ENCODE peak calls at places on chromosome 2, in ten cellular contexts. D is left lung; T is neural progenitor cell; M is OCI-LY7; N is naive thymus-derived CD4-positive, alpha-beta T cell; A is CD8-positive, alpha-beta memory T cell; Z is heart right ventricle; B is upper lobe of left lung; C is thoracic aorta; I is aorta. U is an unnamed sample.

GRCh38 chr2:68466361-68466777 is 725 bp downstream of the FBXO48 start:
- DNase-seq in D (no peak), T (peak; percentile 44), M (peak; percentile 51), N (peak; percentile 65), A (peak; percentile 67), Z (no peak), B (no peak), C (no peak), I (no peak), U (no peak)

GRCh38 chr2:212227755-212228154 is 310.8 kb downstream of the ERBB4 start:
- DNase-seq in D (no peak), T (no peak), M (no peak), N (no peak), A (no peak), Z (no peak), B (no peak), C (no peak), I (no peak), U (no peak)

GRCh38 chr2:43802135-43802534 is 28.3 kb downstream of the DYNC2LI1 start:
- DNase-seq in D (no peak), T (no peak), M (no peak), N (no peak), A (no peak), Z (no peak), B (no peak), C (no peak), I (no peak), U (no peak)

GRCh38 chr2:109171444-109172334 is 42.7 kb downstream of the SH3RF3 start:
- DNase-seq in D (no peak), T (no peak), M (no peak), N (no peak), A (no peak), Z (peak; percentile 45), B (peak; percentile 84), C (peak; percentile 77), I (peak; percentile 91), U (no peak)

GRCh38 chr2:22521620-22522019 is 863.4 kb upstream of the KLHL29 start:
- DNase-seq in D (no peak), T (peak; percentile 44), M (no peak), N (no peak), A (no peak), Z (no peak), B (no peak), C (no peak), I (no peak), U (no peak)

GRCh38 chr2:241049739-241050623 is 51.6 kb downstream of the SNED1 start:
- DNase-seq in D (peak; percentile 72), T (peak; percentile 78), M (no peak), N (no peak), A (no peak), Z (peak; percentile 16), B (peak; percentile 81), C (no peak), I (peak; percentile 72), U (no peak)

GRCh38 chr2:120879401-120880295 is 144.0 kb downstream of the GLI2 start:
- DNase-seq in D (peak; percentile 60), T (peak; percentile 44), M (no peak), N (no peak), A (no peak), Z (no peak), B (no peak), C (no peak), I (peak; percentile 77), U (no peak)

GRCh38 chr2:4219571-4219970 is 516.2 kb downstream of the DCDC2C start:
- DNase-seq in D (no peak), T (no peak), M (no peak), N (no peak), A (no peak), Z (no peak), B (no peak), C (no peak), I (no peak), U (no peak)

GRCh38 chr2:101500175-101500574 is 25.3 kb upstream of the RFX8 start:
- DNase-seq in D (no peak), T (no peak), M (no peak), N (no peak), A (no peak), Z (no peak), B (no peak), C (no peak), I (no peak), U (no peak)

GRCh38 chr2:12555012-12555645 is 161.6 kb upstream of the TRIB2 start:
- DNase-seq in D (no peak), T (peak; percentile 49), M (no peak), N (no peak), A (no peak), Z (no peak), B (no peak), C (no peak), I (no peak), U (no peak)

GRCh38 chr2:164934790-164935466 is 20.4 kb downstream of the SLC38A11 start:
- DNase-seq in D (no peak), T (no peak), M (no peak), N (no peak), A (no peak), Z (no peak), B (no peak), C (no peak), I (no peak), U (no peak)

GRCh38 chr2:167855211-167855610 is 392.2 kb downstream of the STK39 start:
- DNase-seq in D (no peak), T (no peak), M (no peak), N (no peak), A (no peak), Z (no peak), B (no peak), C (no peak), I (no peak), U (no peak)

GRCh38 chr2:189285962-189286648 is 106.5 kb upstream of the COL5A2 start:
- DNase-seq in D (no peak), T (no peak), M (no peak), N (no peak), A (no peak), Z (no peak), B (no peak), C (no peak), I (no peak), U (no peak)

GRCh38 chr2:136137982-136138381 is 20.0 kb upstream of the CXCR4 start:
- DNase-seq in D (no peak), T (no peak), M (no peak), N (no peak), A (no peak), Z (no peak), B (no peak), C (no peak), I (no peak), U (no peak)

GRCh38 chr2:56369316-56369715 is 185.5 kb downstream of the CCDC85A start:
- DNase-seq in D (no peak), T (no peak), M (no peak), N (no peak), A (no peak), Z (no peak), B (no peak), C (no peak), I (no peak), U (no peak)

GRCh38 chr2:27506587-27506986 is 9.9 kb downstream of the GCKR start:
- DNase-seq in D (no peak), T (no peak), M (no peak), N (no peak), A (no peak), Z (no peak), B (no peak), C (no peak), I (no peak), U (no peak)

GRCh38 chr2:62597323-62597722 is 91.3 kb upstream of the TMEM17 start:
- DNase-seq in D (no peak), T (no peak), M (no peak), N (no peak), A (no peak), Z (no peak), B (no peak), C (no peak), I (no peak), U (no peak)

DNA sequence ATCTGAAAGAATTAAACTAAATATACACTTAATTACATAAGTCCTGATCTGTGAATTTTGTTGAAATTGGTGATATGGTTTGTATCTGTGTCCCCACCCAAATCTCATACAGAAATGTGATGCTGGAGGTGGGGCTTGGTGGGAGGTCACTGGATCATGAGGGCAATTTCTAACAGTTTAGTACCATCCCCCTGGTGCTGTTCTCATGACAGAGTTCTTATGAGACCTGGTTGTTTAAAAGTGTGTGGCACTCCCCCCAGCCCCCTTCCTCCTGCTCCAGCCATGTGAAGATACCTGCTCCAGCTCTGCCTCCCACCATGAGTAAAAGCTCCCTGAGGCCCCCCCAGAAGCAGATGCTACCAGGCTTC is 18.7 kb downstream of the FEZ2 start:
- DNase-seq in D (no peak), T (no peak), M (no peak), N (no peak), A (no peak), Z (no peak), B (no peak), C (no peak), I (no peak), U (no peak)
- H3K36me3 ChIP-seq in D (no peaks in the 10 kb centered on the region), T (peaks cover 14% of the 10 kb centered on the region), M (peaks cover 93% of the 10 kb centered on the region), N (peaks cover 53% of the 10 kb centered on the region), A (peaks cover 5% of the 10 kb centered on the region), Z (no peaks in the 10 kb centered on the region), B (peaks cover 3% of the 10 kb centered on the region), C (peaks cover 27% of the 10 kb centered on the region), I (peaks cover 11% of the 10 kb centered on the region), U (peaks cover 76% of the 10 kb centered on the region)

GRCh38 chr2:200899482-200899881 is 10.3 kb downstream of the NIF3L1 start:
- DNase-seq in D (no peak), T (no peak), M (no peak), N (no peak), A (no peak), Z (no peak), B (no peak), C (no peak), I (no peak), U (no peak)

GRCh38 chr2:200905618-200906296 is 16.6 kb downstream of the NIF3L1 start:
- DNase-seq in D (no peak), T (peak; percentile 71), M (peak; percentile 68), N (no peak), A (peak; percentile 8), Z (peak; percentile 65), B (no peak), C (no peak), I (peak; percentile 86), U (peak; percentile 80)

GRCh38 chr2:200901459-200902072 is 12.4 kb downstream of the NIF3L1 start:
- DNase-seq in D (no peak), T (peak; percentile 90), M (peak; percentile 92), N (peak; percentile 76), A (peak; percentile 71), Z (no peak), B (no peak), C (peak; percentile 36), I (no peak), U (no peak)
- H3K36me3 ChIP-seq in D (no peaks in the 10 kb centered on the region), T (peaks cover 18% of the 10 kb centered on the region), M (peaks cover 96% of the 10 kb centered on the region), N (peaks cover 68% of the 10 kb centered on the region), A (peaks cover 30% of the 10 kb centered on the region), Z (no peaks in the 10 kb centered on the region), B (peaks cover 5% of the 10 kb centered on the region), C (peaks cover 24% of the 10 kb centered on the region), I (peaks cover 3% of the 10 kb centered on the region), U (peaks cover 71% of the 10 kb centered on the region)

GRCh38 chr2:237400199-237400598 is 13.8 kb downstream of the COL6A3 start:
- DNase-seq in D (no peak), T (no peak), M (no peak), N (no peak), A (no peak), Z (no peak), B (no peak), C (no peak), I (no peak), U (no peak)
- H3K36me3 ChIP-seq in D (no peaks in the 10 kb centered on the region), T (no peaks in the 10 kb centered on the region), M (no peaks in the 10 kb centered on the region), N (no peaks in the 10 kb centered on the region), A (no peaks in the 10 kb centered on the region), Z (no peaks in the 10 kb centered on the region), B (no peaks in the 10 kb centered on the region), C (peaks cover 7% of the 10 kb centered on the region), I (no peaks in the 10 kb centered on the region), U (no peaks in the 10 kb centered on the region)

GRCh38 chr2:215369191-215369760 is 57.4 kb downstream of the ATIC start:
- DNase-seq in D (no peak), T (no peak), M (no peak), N (no peak), A (no peak), Z (no peak), B (no peak), C (no peak), I (no peak), U (no peak)
- H3K36me3 ChIP-seq in D (peaks cover 3% of the 10 kb centered on the region), T (no peaks in the 10 kb centered on the region), M (peaks cover 35% of the 10 kb centered on the region), N (peaks cover 4% of the 10 kb centered on the region), A (no peaks in the 10 kb centered on the region), Z (peaks cover 4% of the 10 kb centered on the region), B (peaks cover 9% of the 10 kb centered on the region), C (peaks cover 85% of the 10 kb centered on the region), I (peaks cover 21% of the 10 kb centered on the region), U (peaks cover 72% of the 10 kb centered on the region)

U was measured in upper lobe of right lung.